ENCODE peak calls at places on chromosomes 13 and 19, in seven cellular contexts. One of them, this sample, is unnamed.

GRCh38 chr19:41877490-41877876 is 404 bp downstream of the CD79A start:
- DNase-seq in mucosa of gallbladder: no peak
- DNase-seq in H7: no peak
- DNase-seq in MV-4-11: peak
- DNase-seq in nephron progenitor cell: no peak
- DNase-seq in cardiac muscle cell: no peak
- DNase-seq in amniotic epithelial cell: no peak
- DNase-seq in this sample: peak

GRCh38 chr13:68439821-68440220 is 1209.7 kb upstream of the PCDH9 start:
- DNase-seq in mucosa of gallbladder: no peak
- DNase-seq in H7: no peak
- DNase-seq in MV-4-11: peak
- DNase-seq in nephron progenitor cell: no peak
- DNase-seq in cardiac muscle cell: no peak
- DNase-seq in amniotic epithelial cell: no peak
- DNase-seq in this sample: no peak

GRCh38 chr13:91132786-91133185 is 214.7 kb upstream of the MIR17HG start:
- DNase-seq in mucosa of gallbladder: no peak
- DNase-seq in H7: no peak
- DNase-seq in MV-4-11: no peak
- DNase-seq in nephron progenitor cell: no peak
- DNase-seq in cardiac muscle cell: no peak
- DNase-seq in amniotic epithelial cell: no peak
- DNase-seq in this sample: no peak

GRCh38 chr19:5436101-5436947 is 18.9 kb upstream of the ZNRF4 start:
- DNase-seq in mucosa of gallbladder: no peak
- DNase-seq in H7: peak
- DNase-seq in MV-4-11: no peak
- DNase-seq in nephron progenitor cell: peak
- DNase-seq in cardiac muscle cell: peak
- DNase-seq in amniotic epithelial cell: peak
- DNase-seq in this sample: peak

GRCh38 chr19:50975766-50976165 is 6.4 kb upstream of the KLK6 start:
- DNase-seq in mucosa of gallbladder: peak
- DNase-seq in H7: peak
- DNase-seq in MV-4-11: no peak
- DNase-seq in nephron progenitor cell: no peak
- DNase-seq in cardiac muscle cell: no peak
- DNase-seq in amniotic epithelial cell: no peak
- DNase-seq in this sample: no peak

GRCh38 chr19:12899891-12900518 is 9.0 kb downstream of the GCDH start:
- DNase-seq in mucosa of gallbladder: no peak
- DNase-seq in H7: no peak
- DNase-seq in MV-4-11: no peak
- DNase-seq in nephron progenitor cell: no peak
- DNase-seq in cardiac muscle cell: no peak
- DNase-seq in amniotic epithelial cell: no peak
- DNase-seq in this sample: peak

GRCh38 chr19:5214371-5214770 is 126.2 kb downstream of the PTPRS start:
- DNase-seq in mucosa of gallbladder: no peak
- DNase-seq in H7: peak
- DNase-seq in MV-4-11: no peak
- DNase-seq in nephron progenitor cell: no peak
- DNase-seq in cardiac muscle cell: no peak
- DNase-seq in amniotic epithelial cell: no peak
- DNase-seq in this sample: no peak

GRCh38 chr13:71613347-71613746 is 253.7 kb downstream of the DACH1 start:
- DNase-seq in mucosa of gallbladder: no peak
- DNase-seq in H7: no peak
- DNase-seq in MV-4-11: peak
- DNase-seq in nephron progenitor cell: no peak
- DNase-seq in cardiac muscle cell: no peak
- DNase-seq in amniotic epithelial cell: peak
- DNase-seq in this sample: no peak

GRCh38 chr13:73018336-73018735 is 40.5 kb upstream of the KLF5 start:
- DNase-seq in mucosa of gallbladder: no peak
- DNase-seq in H7: no peak
- DNase-seq in MV-4-11: no peak
- DNase-seq in nephron progenitor cell: no peak
- DNase-seq in cardiac muscle cell: no peak
- DNase-seq in amniotic epithelial cell: no peak
- DNase-seq in this sample: no peak

GRCh38 chr19:34556500-34556899 is 74.9 kb downstream of the WTIP start:
- DNase-seq in mucosa of gallbladder: no peak
- DNase-seq in H7: no peak
- DNase-seq in MV-4-11: no peak
- DNase-seq in nephron progenitor cell: peak
- DNase-seq in cardiac muscle cell: peak
- DNase-seq in amniotic epithelial cell: peak
- DNase-seq in this sample: peak

This sample was measured in stimulated activated naive CD8-positive, alpha-beta T cell treated with anti-CD3 and anti-CD28 coated beads, Interleukin-15, Interleukin-2, amounts not matched to agents 100 U/mL and 50 U/mL, for 24 hours.